ENCODE peak calls at places on chromosomes 12 and 14, in nine cellular contexts. One of them, this sample, is unnamed.

GRCh38 chr12:119964876-119965275 is 24.2 kb upstream of the BICDL1 start:
- DNase-seq in endothelial cell: no peak
- DNase-seq in CD8-positive, alpha-beta T cell: no peak
- DNase-seq in choroid plexus epithelial cell: no peak
- DNase-seq in CD14-positive monocyte: no peak
- DNase-seq in ascending aorta: no peak
- DNase-seq in Calu3: no peak
- DNase-seq in transverse colon: no peak
- DNase-seq in AG09319: no peak
- DNase-seq in this sample: no peak

GRCh38 chr14:63962896-63963295 is 110.1 kb downstream of the SYNE2 start:
- DNase-seq in endothelial cell: no peak
- DNase-seq in CD8-positive, alpha-beta T cell: no peak
- DNase-seq in choroid plexus epithelial cell: no peak
- DNase-seq in CD14-positive monocyte: no peak
- DNase-seq in ascending aorta: no peak
- DNase-seq in Calu3: no peak
- DNase-seq in transverse colon: no peak
- DNase-seq in AG09319: no peak
- DNase-seq in this sample: no peak

GRCh38 chr12:52896190-52897100 is 8.4 kb downstream of the KRT8 start:
- DNase-seq in endothelial cell: no peak
- DNase-seq in CD8-positive, alpha-beta T cell: no peak
- DNase-seq in choroid plexus epithelial cell: no peak
- DNase-seq in CD14-positive monocyte: no peak
- DNase-seq in ascending aorta: no peak
- DNase-seq in Calu3: no peak
- DNase-seq in transverse colon: peak
- DNase-seq in AG09319: no peak
- DNase-seq in this sample: no peak

GRCh38 chr12:65121049-65121955 is at the start of gene WIF1:
- DNase-seq in endothelial cell: peak
- DNase-seq in CD8-positive, alpha-beta T cell: no peak
- DNase-seq in choroid plexus epithelial cell: no peak
- DNase-seq in CD14-positive monocyte: no peak
- DNase-seq in ascending aorta: no peak
- DNase-seq in Calu3: peak
- DNase-seq in transverse colon: peak
- DNase-seq in AG09319: no peak
- DNase-seq in this sample: no peak

GRCh38 chr12:103583008-103583407 is 4.1 kb upstream of the STAB2 start:
- DNase-seq in endothelial cell: no peak
- DNase-seq in CD8-positive, alpha-beta T cell: no peak
- DNase-seq in choroid plexus epithelial cell: no peak
- DNase-seq in CD14-positive monocyte: no peak
- DNase-seq in ascending aorta: no peak
- DNase-seq in Calu3: no peak
- DNase-seq in transverse colon: no peak
- DNase-seq in AG09319: no peak
- DNase-seq in this sample: no peak

GRCh38 chr12:53179694-53180269 is 740 bp upstream of the ZNF740 start:
- DNase-seq in endothelial cell: peak
- DNase-seq in CD8-positive, alpha-beta T cell: no peak
- DNase-seq in choroid plexus epithelial cell: no peak
- DNase-seq in CD14-positive monocyte: no peak
- DNase-seq in ascending aorta: no peak
- DNase-seq in Calu3: no peak
- DNase-seq in transverse colon: peak
- DNase-seq in AG09319: no peak
- DNase-seq in this sample: no peak

GRCh38 chr14:19878029-19878642 is 3.2 kb downstream of the OR4K2 start:
- DNase-seq in endothelial cell: no peak
- DNase-seq in CD8-positive, alpha-beta T cell: no peak
- DNase-seq in choroid plexus epithelial cell: peak
- DNase-seq in CD14-positive monocyte: no peak
- DNase-seq in ascending aorta: no peak
- DNase-seq in Calu3: no peak
- DNase-seq in transverse colon: no peak
- DNase-seq in AG09319: no peak
- DNase-seq in this sample: no peak

GRCh38 chr12:57718641-57719528 is 19.7 kb downstream of the AGAP2 start:
- DNase-seq in endothelial cell: no peak
- DNase-seq in CD8-positive, alpha-beta T cell: no peak
- DNase-seq in choroid plexus epithelial cell: no peak
- DNase-seq in CD14-positive monocyte: no peak
- DNase-seq in ascending aorta: no peak
- DNase-seq in Calu3: no peak
- DNase-seq in transverse colon: no peak
- DNase-seq in AG09319: no peak
- DNase-seq in this sample: no peak

GRCh38 chr12:127998936-127999467 is 268.0 kb upstream of the TMEM132C start:
- DNase-seq in endothelial cell: no peak
- DNase-seq in CD8-positive, alpha-beta T cell: no peak
- DNase-seq in choroid plexus epithelial cell: no peak
- DNase-seq in CD14-positive monocyte: no peak
- DNase-seq in ascending aorta: no peak
- DNase-seq in Calu3: no peak
- DNase-seq in transverse colon: no peak
- DNase-seq in AG09319: no peak
- DNase-seq in this sample: no peak

GRCh38 chr12:110001596-110001995 is 2.4 kb downstream of the ANKRD13A start:
- DNase-seq in endothelial cell: no peak
- DNase-seq in CD8-positive, alpha-beta T cell: no peak
- DNase-seq in choroid plexus epithelial cell: no peak
- DNase-seq in CD14-positive monocyte: no peak
- DNase-seq in ascending aorta: no peak
- DNase-seq in Calu3: no peak
- DNase-seq in transverse colon: no peak
- DNase-seq in AG09319: peak
- DNase-seq in this sample: no peak

GRCh38 chr12:64077922-64078321 is 144.2 kb downstream of the KICS2 start:
- DNase-seq in endothelial cell: no peak
- DNase-seq in CD8-positive, alpha-beta T cell: no peak
- DNase-seq in choroid plexus epithelial cell: peak
- DNase-seq in CD14-positive monocyte: no peak
- DNase-seq in ascending aorta: no peak
- DNase-seq in Calu3: no peak
- DNase-seq in transverse colon: no peak
- DNase-seq in AG09319: no peak
- DNase-seq in this sample: no peak
- TF ChIP-seq CTCF in endothelial cell: peak
- TF ChIP-seq CTCF in CD8-positive, alpha-beta T cell: no peak
- TF ChIP-seq CTCF in choroid plexus epithelial cell: peak
- TF ChIP-seq CTCF in CD14-positive monocyte: peak
- TF ChIP-seq CTCF in ascending aorta: no peak
- TF ChIP-seq CTCF in Calu3: peak
- TF ChIP-seq CTCF in transverse colon: peak
- TF ChIP-seq CTCF in AG09319: peak
- TF ChIP-seq CTCF in this sample: no peak

DNA sequence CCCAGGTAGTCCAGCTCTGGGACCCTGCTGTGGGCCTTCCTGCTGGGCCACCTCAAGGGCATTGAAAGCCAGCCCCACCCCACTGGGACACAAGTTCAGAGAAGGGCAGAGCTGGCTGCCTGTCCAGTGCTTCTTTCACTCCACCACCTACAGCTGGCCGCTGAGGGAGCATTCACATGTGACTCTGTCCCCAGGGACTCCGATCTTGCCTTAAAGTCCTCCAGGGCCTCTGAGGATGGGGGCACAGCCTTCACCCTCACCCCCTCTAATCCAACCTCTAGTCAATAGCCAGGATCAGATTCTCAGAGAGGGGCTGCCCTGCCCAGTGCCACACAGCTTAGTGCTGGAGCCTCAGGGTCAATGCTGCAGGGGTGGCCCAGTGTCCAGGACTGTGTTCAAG is 5.0 kb upstream of the CYP46A1 start:
- DNase-seq in endothelial cell: no peak
- DNase-seq in CD8-positive, alpha-beta T cell: no peak
- DNase-seq in choroid plexus epithelial cell: no peak
- DNase-seq in CD14-positive monocyte: no peak
- DNase-seq in ascending aorta: no peak
- DNase-seq in Calu3: no peak
- DNase-seq in transverse colon: no peak
- DNase-seq in AG09319: no peak
- DNase-seq in this sample: no peak
- TF ChIP-seq CTCF in endothelial cell: no peak
- TF ChIP-seq CTCF in CD8-positive, alpha-beta T cell: no peak
- TF ChIP-seq CTCF in choroid plexus epithelial cell: no peak
- TF ChIP-seq CTCF in CD14-positive monocyte: no peak
- TF ChIP-seq CTCF in ascending aorta: no peak
- TF ChIP-seq CTCF in Calu3: no peak
- TF ChIP-seq CTCF in transverse colon: no peak
- TF ChIP-seq CTCF in AG09319: no peak
- TF ChIP-seq CTCF in this sample: no peak

GRCh38 chr14:21866479-21866878 is 192.9 kb upstream of the OR4E1 start:
- DNase-seq in endothelial cell: no peak
- DNase-seq in CD8-positive, alpha-beta T cell: no peak
- DNase-seq in choroid plexus epithelial cell: no peak
- DNase-seq in CD14-positive monocyte: no peak
- DNase-seq in ascending aorta: no peak
- DNase-seq in Calu3: no peak
- DNase-seq in transverse colon: no peak
- DNase-seq in AG09319: no peak
- DNase-seq in this sample: no peak

GRCh38 chr14:21867541-21867940 is 193.9 kb upstream of the OR4E1 start:
- DNase-seq in endothelial cell: no peak
- DNase-seq in CD8-positive, alpha-beta T cell: no peak
- DNase-seq in choroid plexus epithelial cell: peak
- DNase-seq in CD14-positive monocyte: no peak
- DNase-seq in ascending aorta: no peak
- DNase-seq in Calu3: no peak
- DNase-seq in transverse colon: no peak
- DNase-seq in AG09319: no peak
- DNase-seq in this sample: no peak

GRCh38 chr14:21863289-21863688 is 189.7 kb upstream of the OR4E1 start:
- DNase-seq in endothelial cell: no peak
- DNase-seq in CD8-positive, alpha-beta T cell: no peak
- DNase-seq in choroid plexus epithelial cell: no peak
- DNase-seq in CD14-positive monocyte: no peak
- DNase-seq in ascending aorta: no peak
- DNase-seq in Calu3: no peak
- DNase-seq in transverse colon: no peak
- DNase-seq in AG09319: no peak
- DNase-seq in this sample: no peak

GRCh38 chr14:21874167-21874566 is 200.5 kb upstream of the OR4E1 start:
- DNase-seq in endothelial cell: no peak
- DNase-seq in CD8-positive, alpha-beta T cell: no peak
- DNase-seq in choroid plexus epithelial cell: no peak
- DNase-seq in CD14-positive monocyte: no peak
- DNase-seq in ascending aorta: no peak
- DNase-seq in Calu3: no peak
- DNase-seq in transverse colon: no peak
- DNase-seq in AG09319: no peak
- DNase-seq in this sample: no peak

GRCh38 chr14:21868442-21869046 is 194.9 kb upstream of the OR4E1 start:
- DNase-seq in endothelial cell: peak
- DNase-seq in CD8-positive, alpha-beta T cell: peak
- DNase-seq in choroid plexus epithelial cell: peak
- DNase-seq in CD14-positive monocyte: no peak
- DNase-seq in ascending aorta: no peak
- DNase-seq in Calu3: peak
- DNase-seq in transverse colon: peak
- DNase-seq in AG09319: no peak
- DNase-seq in this sample: no peak
- TF ChIP-seq CTCF in endothelial cell: peak
- TF ChIP-seq CTCF in CD8-positive, alpha-beta T cell: peak
- TF ChIP-seq CTCF in choroid plexus epithelial cell: peak
- TF ChIP-seq CTCF in CD14-positive monocyte: peak
- TF ChIP-seq CTCF in ascending aorta: peak
- TF ChIP-seq CTCF in Calu3: peak
- TF ChIP-seq CTCF in transverse colon: peak
- TF ChIP-seq CTCF in AG09319: peak
- TF ChIP-seq CTCF in this sample: no peak

DNA sequence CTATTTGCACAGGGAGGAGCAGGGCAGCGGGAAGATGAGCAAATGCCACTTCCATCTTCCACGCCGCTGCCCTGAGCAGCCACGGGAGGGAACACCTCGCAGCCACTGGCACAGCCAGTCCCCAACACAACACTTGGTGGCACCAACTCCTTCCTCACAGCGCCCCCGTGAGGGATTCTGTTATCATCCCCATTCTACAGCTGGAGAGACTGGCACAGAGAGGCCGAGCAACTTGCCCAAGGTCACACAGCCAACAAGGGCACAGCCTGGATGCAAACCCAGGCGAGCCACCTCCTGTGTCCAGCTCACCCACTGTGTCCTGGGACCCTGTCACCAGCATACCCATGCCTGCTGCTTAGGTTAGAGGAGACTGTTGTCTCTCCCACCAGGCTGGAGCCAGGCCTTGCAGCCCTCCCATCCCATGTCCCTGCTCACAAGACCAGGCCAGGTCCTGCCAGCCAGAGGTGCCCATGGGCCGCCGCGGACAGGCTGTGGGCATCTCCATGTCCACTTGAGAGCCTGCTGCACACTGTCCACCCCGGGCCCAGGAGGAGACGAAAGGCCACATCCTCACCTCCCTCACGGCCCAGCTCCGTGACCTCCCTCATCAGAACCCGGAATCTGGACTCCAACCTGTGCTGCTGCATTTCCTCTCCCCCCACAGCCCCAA is 57.0 kb downstream of the NCOR2 start:
- DNase-seq in endothelial cell: no peak
- DNase-seq in CD8-positive, alpha-beta T cell: no peak
- DNase-seq in choroid plexus epithelial cell: peak
- DNase-seq in CD14-positive monocyte: no peak
- DNase-seq in ascending aorta: no peak
- DNase-seq in Calu3: peak
- DNase-seq in transverse colon: peak
- DNase-seq in AG09319: no peak
- DNase-seq in this sample: no peak
- TF ChIP-seq CTCF in endothelial cell: no peak
- TF ChIP-seq CTCF in CD8-positive, alpha-beta T cell: no peak
- TF ChIP-seq CTCF in choroid plexus epithelial cell: peak
- TF ChIP-seq CTCF in CD14-positive monocyte: no peak
- TF ChIP-seq CTCF in ascending aorta: peak
- TF ChIP-seq CTCF in Calu3: peak
- TF ChIP-seq CTCF in transverse colon: no peak
- TF ChIP-seq CTCF in AG09319: no peak
- TF ChIP-seq CTCF in this sample: no peak

DNA sequence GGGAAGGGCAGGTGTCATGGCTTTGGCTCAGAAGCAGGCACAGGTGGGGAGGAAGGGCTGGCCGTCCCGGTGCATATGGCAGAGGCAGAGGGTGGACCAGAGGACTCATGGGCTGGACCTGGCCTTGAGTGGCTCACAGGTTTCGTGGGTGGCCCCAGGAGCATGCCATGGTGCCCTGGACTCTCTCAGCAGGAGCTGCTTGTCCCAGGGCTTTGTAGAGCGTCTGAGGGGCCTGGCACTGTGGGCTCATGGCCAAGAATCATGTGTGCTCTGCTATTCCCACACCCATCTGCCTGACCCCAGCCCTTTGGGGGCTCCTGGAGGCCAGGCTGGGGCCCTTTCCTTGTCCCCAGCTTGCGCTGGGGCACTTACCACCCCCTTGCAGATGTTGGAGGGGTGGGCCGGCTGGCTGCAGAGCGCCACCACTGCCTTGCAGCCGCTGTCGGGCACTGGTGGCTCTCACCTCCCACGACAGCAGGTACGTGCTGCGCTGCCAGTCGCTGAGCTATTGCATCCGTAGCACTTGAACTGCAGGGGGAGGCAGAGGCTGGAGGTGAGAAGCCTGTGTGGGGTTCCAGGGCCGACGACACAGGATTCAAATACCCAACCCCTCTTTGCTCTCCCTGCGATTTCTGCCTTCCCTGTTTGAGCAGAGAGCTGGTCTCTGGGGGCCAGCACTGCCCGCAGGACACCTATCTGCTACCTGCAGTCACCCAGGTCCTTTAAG is 187.4 kb upstream of the PRMT8 start:
- DNase-seq in endothelial cell: peak
- DNase-seq in CD8-positive, alpha-beta T cell: no peak
- DNase-seq in choroid plexus epithelial cell: peak
- DNase-seq in CD14-positive monocyte: no peak
- DNase-seq in ascending aorta: no peak
- DNase-seq in Calu3: no peak
- DNase-seq in transverse colon: no peak
- DNase-seq in AG09319: no peak
- DNase-seq in this sample: no peak
- TF ChIP-seq CTCF in endothelial cell: no peak
- TF ChIP-seq CTCF in CD8-positive, alpha-beta T cell: no peak
- TF ChIP-seq CTCF in choroid plexus epithelial cell: peak
- TF ChIP-seq CTCF in CD14-positive monocyte: no peak
- TF ChIP-seq CTCF in ascending aorta: no peak
- TF ChIP-seq CTCF in Calu3: no peak
- TF ChIP-seq CTCF in transverse colon: no peak
- TF ChIP-seq CTCF in AG09319: no peak
- TF ChIP-seq CTCF in this sample: no peak